ENCODE peak calls at places on chromosomes 11 and 22, in ten cellular contexts. M is ovary, R is esophagus muscularis mucosa, Z is testis, E is endothelial cell of umbilical vein, A is uterus, Y is heart left ventricle, C is transverse colon, U is IMR-90, G is H1. L is an unnamed sample.

GRCh38 chr22:28283025-28283654 is 364.1 kb upstream of the PITPNB start:
- DNase-seq in E (peak), Z (no peak), Y (no peak), U (peak), M (no peak), R (no peak), G (no peak), C (no peak), A (no peak), L (no peak)

GRCh38 chr11:85663781-85664560 is 958 bp downstream of the CREBZF start:
- DNase-seq in U (peak), G (no peak), E (peak), Y (peak), M (peak), A (peak), Z (peak), R (peak), C (peak), L (peak)

GRCh38 chr11:82869657-82870056 is 30.6 kb downstream of the PRCP start:
- DNase-seq in M (no peak), G (no peak), U (no peak), Z (no peak), C (no peak), A (no peak), Y (no peak), R (no peak), E (no peak), L (no peak)

GRCh38 chr11:12692238-12693074 is 18.2 kb downstream of the TEAD1 start:
- DNase-seq in E (peak), C (peak), R (no peak), M (peak), U (peak), G (no peak), Z (peak), A (peak), Y (peak), L (peak)

GRCh38 chr11:26344647-26345046 is 12.7 kb downstream of the ANO3 start:
- DNase-seq in R (no peak), E (no peak), Z (no peak), U (no peak), A (no peak), C (no peak), Y (no peak), G (no peak), M (no peak), L (no peak)

GRCh38 chr11:14522801-14523200 is 2.6 kb upstream of the PSMA1 start:
- DNase-seq in U (no peak), C (no peak), A (no peak), G (no peak), Z (no peak), R (no peak), M (no peak), Y (no peak), E (no peak), L (no peak)

GRCh38 chr22:43955883-43956286 is 643 bp downstream of the SAMM50 start:
- DNase-seq in C (no peak), U (no peak), A (no peak), Z (no peak), E (no peak), R (no peak), M (no peak), G (no peak), Y (no peak), L (no peak)

GRCh38 chr22:47174671-47175111 is 412.2 kb downstream of the TBC1D22A start:
- DNase-seq in E (no peak), U (no peak), Y (peak), C (no peak), A (no peak), G (no peak), R (no peak), Z (no peak), M (no peak), L (no peak)

GRCh38 chr11:132898021-132898420 is 634.3 kb downstream of the OPCML start:
- DNase-seq in U (peak), M (no peak), R (no peak), Z (no peak), C (no peak), G (no peak), A (no peak), E (peak), Y (no peak), L (no peak)

GRCh38 chr22:19879248-19879575 is 24.5 kb upstream of the GNB1L start:
- DNase-seq in R (no peak), G (no peak), A (peak), E (no peak), U (no peak), Y (no peak), C (no peak), Z (no peak), M (peak), L (peak)

GRCh38 chr22:23402275-23403151 is 177.6 kb downstream of the IGLL1 start:
- DNase-seq in E (peak), M (peak), R (no peak), U (peak), Z (peak), G (peak), C (peak), A (no peak), Y (no peak), L (peak)

GRCh38 chr11:42249401-42249800 is 789.9 kb upstream of the LRRC4C start:
- DNase-seq in A (no peak), C (no peak), U (no peak), Z (no peak), M (no peak), E (peak), R (no peak), G (no peak), Y (no peak), L (no peak)

GRCh38 chr11:69704508-69705245 is 855 bp upstream of the FGF19 start:
- DNase-seq in A (no peak), Z (peak), M (no peak), R (no peak), E (no peak), C (no peak), U (no peak), Y (no peak), G (no peak), L (no peak)

GRCh38 chr11:93903989-93904388 is 53.6 kb upstream of the VSTM5 start:
- DNase-seq in U (no peak), Y (no peak), Z (no peak), G (no peak), R (no peak), C (no peak), M (no peak), A (no peak), E (no peak), L (no peak)

GRCh38 chr22:30212363-30212995 is 34.1 kb downstream of the LIF start:
- DNase-seq in Y (peak), C (peak), A (peak), Z (peak), G (no peak), R (no peak), E (peak), M (peak), U (peak), L (peak)

GRCh38 chr22:41779889-41780505 is 20.5 kb upstream of the CCDC134 start:
- DNase-seq in M (no peak), G (no peak), R (no peak), A (no peak), U (no peak), C (no peak), Y (no peak), Z (no peak), E (no peak), L (no peak)

GRCh38 chr11:32386770-32387377 is 48.5 kb downstream of the WT1 start:
- DNase-seq in E (peak), C (no peak), Z (no peak), Y (no peak), G (no peak), M (no peak), U (peak), R (no peak), A (peak), L (no peak)

GRCh38 chr11:32752001-32752400 is 42.5 kb downstream of the CCDC73 start:
- DNase-seq in Z (no peak), C (no peak), G (no peak), Y (no peak), E (no peak), U (no peak), R (no peak), M (no peak), A (no peak), L (no peak)

GRCh38 chr22:32661296-32661695 is 140.2 kb upstream of the TIMP3 start:
- DNase-seq in A (peak), M (no peak), E (no peak), U (peak), Y (peak), G (peak), Z (no peak), C (peak), R (no peak), L (peak)

GRCh38 chr11:112612283-112612849 is 348.9 kb upstream of the NCAM1 start:
- DNase-seq in A (no peak), U (no peak), R (no peak), Z (no peak), C (no peak), G (no peak), Y (no peak), E (no peak), M (no peak), L (no peak)

GRCh38 chr11:78080818-78081495 is 1.3 kb upstream of the NDUFC2 start:
- DNase-seq in C (no peak), G (no peak), A (no peak), Z (no peak), R (no peak), E (peak), U (peak), M (no peak), Y (no peak), L (no peak)

GRCh38 chr11:71236836-71237475 is 15.4 kb downstream of the SHANK2 start:
- DNase-seq in C (no peak), A (no peak), M (no peak), U (no peak), R (no peak), Y (no peak), Z (no peak), E (no peak), G (no peak), L (no peak)

GRCh38 chr11:81658722-81659121 is 1074.9 kb downstream of the FAM181B start:
- DNase-seq in Y (no peak), Z (no peak), A (no peak), R (no peak), M (no peak), C (no peak), U (peak), E (no peak), G (no peak), L (no peak)

GRCh38 chr22:50048066-50048765 is 9.9 kb downstream of the TTLL8 start:
- DNase-seq in Y (peak), U (no peak), E (no peak), M (no peak), R (no peak), A (no peak), Z (no peak), G (no peak), C (no peak), L (no peak)

GRCh38 chr22:47092896-47093311 is 330.5 kb downstream of the TBC1D22A start:
- DNase-seq in Z (peak), A (no peak), Y (no peak), R (no peak), C (no peak), U (peak), G (no peak), M (no peak), E (no peak), L (peak)

GRCh38 chr11:14015711-14016110 is 53.2 kb downstream of the SPON1 start:
- DNase-seq in M (no peak), A (no peak), Y (no peak), U (peak), E (peak), G (no peak), R (peak), Z (no peak), C (no peak), L (no peak)

GRCh38 chr22:48825802-48826520 is 1001.7 kb downstream of the BRD1 start:
- DNase-seq in A (no peak), Y (no peak), M (no peak), C (no peak), E (no peak), Z (no peak), U (no peak), R (no peak), G (no peak), L (no peak)

GRCh38 chr22:50599816-50600454 is 658 bp upstream of the MAPK8IP2 start:
- DNase-seq in R (no peak), Z (peak), U (no peak), E (peak), G (no peak), C (peak), Y (peak), M (peak), A (no peak), L (peak)

GRCh38 chr11:103228807-103229206 is 119.6 kb downstream of the DYNC2H1 start:
- DNase-seq in Y (no peak), E (no peak), C (no peak), A (no peak), R (no peak), M (no peak), U (no peak), G (no peak), Z (no peak), L (no peak)

GRCh38 chr11:96103721-96104120 is 179.8 kb upstream of the MTMR2 start:
- DNase-seq in U (no peak), M (no peak), R (no peak), G (no peak), C (no peak), A (no peak), E (peak), Y (no peak), Z (no peak), L (no peak)

GRCh38 chr11:134001101-134001500 is 44.3 kb upstream of the IGSF9B start:
- DNase-seq in C (no peak), E (no peak), G (no peak), U (no peak), Y (no peak), Z (no peak), M (no peak), A (no peak), R (no peak), L (no peak)

GRCh38 chr11:46055371-46055770 is 65.9 kb downstream of the PHF21A start:
- DNase-seq in A (no peak), G (peak), U (peak), Y (no peak), R (no peak), Z (no peak), E (no peak), M (no peak), C (no peak), L (no peak)

GRCh38 chr11:112538529-112538928 is 277.9 kb upstream of the PLET1 start:
- DNase-seq in Z (no peak), E (no peak), Y (no peak), M (no peak), C (no peak), R (no peak), U (no peak), A (no peak), G (no peak), L (no peak)

GRCh38 chr11:123740787-123741158 is 687 bp downstream of the ZNF202 start:
- DNase-seq in G (no peak), C (peak), M (no peak), Y (no peak), A (no peak), E (no peak), U (no peak), Z (peak), R (no peak), L (no peak)

GRCh38 chr11:69922596-69923111 is 103.4 kb upstream of the FGF3 start:
- DNase-seq in Y (no peak), C (no peak), U (no peak), A (no peak), Z (no peak), G (no peak), M (no peak), E (no peak), R (no peak), L (no peak)

GRCh38 chr22:20080445-20080775 is 369 bp downstream of the DGCR8 start:
- DNase-seq in E (peak), R (no peak), A (peak), M (peak), U (peak), Z (peak), Y (peak), G (no peak), C (peak), L (peak)

GRCh38 chr11:27031754-27032153 is 8.9 kb upstream of the BBOX1 start:
- DNase-seq in A (no peak), G (no peak), Z (no peak), U (no peak), M (no peak), Y (no peak), R (no peak), C (no peak), E (no peak), L (no peak)

GRCh38 chr22:26979294-26979693 is 321.9 kb downstream of the MIAT start:
- DNase-seq in C (no peak), U (no peak), E (no peak), M (peak), G (no peak), R (no peak), Y (no peak), A (no peak), Z (no peak), L (no peak)

GRCh38 chr22:31192513-31192912 is 19.6 kb upstream of the LIMK2 start:
- DNase-seq in G (no peak), M (no peak), E (no peak), Y (no peak), A (no peak), U (peak), C (no peak), R (no peak), Z (no peak), L (peak)

GRCh38 chr11:2576116-2576515 is 123.7 kb downstream of the KCNQ1OT1 start:
- DNase-seq in U (no peak), G (no peak), C (peak), M (peak), R (no peak), A (peak), Z (no peak), Y (peak), E (no peak), L (peak)

GRCh38 chr11:63573881-63574855 is 11.0 kb upstream of the PLAAT2 start:
- DNase-seq in G (no peak), E (peak), C (peak), R (no peak), A (peak), Z (peak), Y (peak), M (peak), U (peak), L (peak)

GRCh38 chr11:63572026-63572688 is 9.0 kb upstream of the PLAAT2 start:
- DNase-seq in U (no peak), G (no peak), Y (no peak), A (no peak), E (no peak), C (no peak), M (no peak), Z (peak), R (no peak), L (no peak)

GRCh38 chr11:63567044-63567840 is 4.1 kb upstream of the PLAAT2 start:
- DNase-seq in G (no peak), Z (peak), C (peak), M (no peak), R (peak), Y (peak), A (peak), E (peak), U (peak), L (peak)

GRCh38 chr11:63565728-63566127 is 2.5 kb upstream of the PLAAT2 start:
- DNase-seq in U (no peak), Y (no peak), G (no peak), M (no peak), Z (no peak), C (no peak), E (no peak), A (no peak), R (peak), L (no peak)

DNA sequence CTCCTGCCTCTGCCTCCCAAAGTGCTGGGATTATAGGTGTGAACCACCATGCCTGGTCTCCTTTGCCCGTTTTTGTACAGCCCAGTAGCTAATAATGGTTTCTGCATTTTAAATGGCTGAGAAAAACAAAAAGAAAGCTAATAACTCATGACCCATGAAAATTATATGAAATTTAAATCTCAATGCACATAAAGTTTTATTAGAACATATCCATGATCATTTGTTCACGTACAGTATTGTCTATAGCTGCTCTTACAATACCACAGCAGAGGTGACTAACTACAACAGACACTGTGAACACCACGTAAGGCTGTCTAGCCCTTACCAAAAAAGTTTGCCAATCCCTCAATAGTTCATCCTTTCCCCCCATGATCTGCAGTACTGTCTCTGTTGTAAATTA is 6.4 kb upstream of the PLAAT2 start:
- DNase-seq in Z (no peak), U (no peak), E (no peak), Y (no peak), R (no peak), M (no peak), A (no peak), C (no peak), G (no peak), L (no peak)
- H3K27ac ChIP-seq in Z (no peak), U (no peak), E (no peak), Y (no peak), R (no peak), M (no peak), A (no peak), C (no peak), G (no peak), L (no peak)

GRCh38 chr22:36506637-36507517 is at the start of gene FOXRED2:
- DNase-seq in Y (peak), R (peak), A (peak), C (peak), M (peak), G (peak), U (peak), Z (peak), E (peak), L (peak)
- TF ChIP-seq POLR2A in Y (peak), R (no peak), A (peak), C (peak), M (peak), G (no peak), U (peak), Z (peak), E (peak), L (peak)

GRCh38 chr11:61891331-61892084 is at the start of gene FADS3:
- DNase-seq in Z (peak), R (peak), A (peak), G (peak), C (peak), Y (peak), M (peak), U (peak), E (peak), L (peak)

GRCh38 chr11:61890536-61891330 is 612 bp downstream of the FADS3 start:
- DNase-seq in Z (peak), Y (peak), G (no peak), E (peak), C (peak), U (peak), M (peak), R (no peak), A (peak), L (peak)

GRCh38 chr11:61888590-61888989 is 2.8 kb downstream of the FADS3 start:
- DNase-seq in A (no peak), Z (no peak), U (no peak), M (no peak), C (no peak), Y (no peak), G (no peak), R (no peak), E (no peak), L (no peak)

GRCh38 chr11:61888043-61888442 is 3.3 kb downstream of the FADS3 start:
- DNase-seq in E (peak), R (peak), G (no peak), C (peak), Y (peak), A (peak), M (peak), Z (peak), U (peak), L (peak)

DNA sequence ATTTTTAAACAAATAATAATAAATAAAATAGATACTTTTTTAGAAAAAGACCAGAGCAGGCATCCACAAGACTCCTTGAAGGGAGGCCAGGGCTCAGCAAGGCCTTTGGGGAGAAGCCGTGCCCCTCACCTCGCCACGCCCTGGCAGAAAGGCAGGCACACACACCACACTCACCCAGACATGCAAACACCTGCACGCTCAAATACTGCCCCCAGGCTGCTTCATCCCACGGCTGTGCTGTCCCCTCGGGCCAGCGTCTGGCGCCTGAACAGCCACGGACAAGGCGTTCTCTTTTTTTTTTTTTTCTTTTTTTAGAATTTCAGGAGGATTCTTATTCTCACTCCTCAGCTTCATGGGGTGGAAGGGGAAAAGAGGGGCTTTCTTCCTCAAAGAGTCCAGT is 1.5 kb downstream of the FADS3 start:
- DNase-seq in U (no peak), C (no peak), R (no peak), Z (no peak), G (no peak), M (no peak), E (no peak), A (no peak), Y (no peak), L (no peak)
- H3K4me3 ChIP-seq in U (peak), C (no peak), R (peak), Z (no peak), G (no peak), M (no peak), E (peak), A (no peak), Y (peak), L (no peak)

GRCh38 chr11:130423541-130424155 is 4.8 kb downstream of the ADAMTS8 start:
- DNase-seq in E (no peak), M (no peak), Z (no peak), R (no peak), U (no peak), Y (no peak), G (no peak), C (no peak), A (no peak), L (no peak)
- H3K27ac ChIP-seq in E (no peak), M (no peak), Z (no peak), R (no peak), U (no peak), Y (no peak), G (no peak), C (no peak), A (no peak), L (no peak)

L was measured in thyroid gland.